ENCODE peak calls at places on chromosomes 11 and 22, in five cellular contexts. T is A549, W is left ventricle myocardium inferior, N is heart right ventricle, A is RWPE1. E is an unnamed sample.

GRCh38 chr11:26137651-26138050 is 194.3 kb upstream of the ANO3 start:
- DNase-seq in T (no peak), W (no peak), N (no peak), A (no peak), E (no peak)

GRCh38 chr11:114447892-114448291 is 8.6 kb downstream of the REXO2 start:
- DNase-seq in T (no peak), W (no peak), N (no peak), A (no peak), E (no peak)

GRCh38 chr22:35072939-35073338 is 7.0 kb downstream of the ISX start:
- DNase-seq in T (no peak), W (no peak), N (no peak), A (peak), E (no peak)

GRCh38 chr22:49629586-49630447 is 197.9 kb downstream of the BRD1 start:
- DNase-seq in T (no peak), W (no peak), N (no peak), A (no peak), E (no peak)

GRCh38 chr22:49934144-49934890 is 15.9 kb downstream of the CRELD2 start:
- DNase-seq in T (no peak), W (peak), N (peak), A (no peak), E (no peak)

GRCh38 chr22:22669093-22669492 is 24.7 kb downstream of the GGTLC2 start:
- DNase-seq in T (no peak), W (no peak), N (no peak), A (no peak), E (no peak)

GRCh38 chr11:65426839-65427690 is 4.5 kb downstream of the NEAT1 start:
- DNase-seq in T (peak), W (peak), N (no peak), A (no peak), E (peak)

GRCh38 chr11:61757213-61757862 is 4.9 kb downstream of the MYRF start:
- DNase-seq in T (no peak), W (no peak), N (no peak), A (no peak), E (no peak)

GRCh38 chr11:61587951-61588695 is 7.2 kb upstream of the SYT7 start:
- DNase-seq in T (peak), W (peak), N (peak), A (peak), E (no peak)

GRCh38 chr22:45478108-45478771 is 24.4 kb upstream of the FBLN1 start:
- DNase-seq in T (peak), W (no peak), N (no peak), A (peak), E (no peak)

GRCh38 chr22:23261900-23262450 is 81.7 kb downstream of the BCR start:
- DNase-seq in T (no peak), W (no peak), N (no peak), A (no peak), E (no peak)

GRCh38 chr22:37569921-37570660 is 9.8 kb downstream of the LGALS2 start:
- DNase-seq in T (no peak), W (no peak), N (peak), A (no peak), E (no peak)

GRCh38 chr11:35781342-35782171 is 119.0 kb downstream of the TRIM44 start:
- DNase-seq in T (peak), W (no peak), N (no peak), A (peak), E (no peak)

GRCh38 chr11:19577849-19578619 is 134.6 kb upstream of the NAV2 start:
- DNase-seq in T (no peak), W (peak), N (peak), A (no peak), E (no peak)

GRCh38 chr11:7486731-7487130 is 1.4 kb downstream of the OLFML1 start:
- DNase-seq in T (no peak), W (no peak), N (peak), A (no peak), E (no peak)

GRCh38 chr11:63598556-63598955 is 15.7 kb downstream of the PLAAT3 start:
- DNase-seq in T (no peak), W (no peak), N (no peak), A (no peak), E (no peak)
- H3K27ac ChIP-seq in T (no peak), W (no peak), N (no peak), A (no peak), E (peak)

GRCh38 chr11:13118194-13118593 is 109.1 kb downstream of the RASSF10 start:
- DNase-seq in T (peak), W (no peak), N (no peak), A (peak), E (no peak)

GRCh38 chr11:13119361-13119760 is 110.2 kb downstream of the RASSF10 start:
- DNase-seq in T (no peak), W (no peak), N (no peak), A (no peak), E (no peak)

GRCh38 chr11:13118691-13119090 is 109.6 kb downstream of the RASSF10 start:
- DNase-seq in T (no peak), W (no peak), N (no peak), A (no peak), E (no peak)

GRCh38 chr11:13119928-13120520 is 110.9 kb downstream of the RASSF10 start:
- DNase-seq in T (no peak), W (no peak), N (no peak), A (no peak), E (no peak)

DNA sequence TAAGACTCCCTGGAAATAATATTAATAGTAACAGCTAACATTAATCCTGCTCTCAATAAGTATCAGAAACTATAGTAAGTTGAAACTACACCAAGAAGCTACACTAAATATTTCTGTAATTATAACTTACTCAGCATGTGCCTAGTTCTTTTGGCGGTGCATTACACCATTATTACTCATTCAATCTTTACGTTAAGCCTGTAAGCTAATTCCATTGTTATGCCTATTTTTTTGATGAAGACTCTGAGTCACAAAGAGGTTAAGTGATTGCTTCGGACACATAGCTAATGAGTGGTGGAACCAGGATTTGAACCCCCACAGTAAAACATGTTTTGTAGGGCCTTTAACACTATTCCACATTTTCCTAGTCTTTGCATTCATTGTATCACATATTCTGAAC is 111.6 kb downstream of the RASSF10 start:
- DNase-seq in T (no peak), W (no peak), N (no peak), A (peak), E (no peak)
- H3K27ac ChIP-seq in T (peak), W (no peak), N (no peak), A (no peak), E (no peak)

DNA sequence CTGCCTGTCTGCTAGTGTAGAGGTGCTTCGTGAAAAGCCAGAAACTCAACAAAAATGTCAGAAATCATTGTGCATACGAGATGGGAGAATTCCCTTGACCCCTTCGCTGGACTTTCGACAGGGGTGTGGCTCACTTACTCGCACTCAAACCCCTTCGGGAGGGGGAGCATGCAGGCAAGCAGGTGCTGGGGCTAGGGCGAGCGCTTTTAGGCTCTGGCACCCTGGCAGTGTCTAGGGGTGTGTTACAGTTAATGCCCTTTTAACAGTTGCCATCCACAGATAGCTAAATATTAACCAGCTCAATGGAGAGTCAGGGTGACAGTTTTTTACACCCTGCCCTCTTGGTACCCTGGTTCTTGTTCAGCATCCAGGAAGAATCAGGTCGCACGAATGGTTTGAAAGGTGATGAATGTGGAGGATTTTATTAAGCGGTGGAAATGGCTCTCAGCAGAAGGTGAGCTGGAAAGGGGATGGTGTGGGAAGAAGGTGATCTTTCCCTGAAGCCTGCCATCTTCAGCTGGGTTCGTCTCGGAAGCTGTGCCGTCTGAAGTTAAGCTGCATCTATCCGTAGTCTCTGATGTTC is 59.6 kb upstream of the SHANK2 start:
- DNase-seq in T (no peak), W (no peak), N (no peak), A (no peak), E (no peak)
- H3K27ac ChIP-seq in T (no peak), W (no peak), N (no peak), A (no peak), E (no peak)

DNA sequence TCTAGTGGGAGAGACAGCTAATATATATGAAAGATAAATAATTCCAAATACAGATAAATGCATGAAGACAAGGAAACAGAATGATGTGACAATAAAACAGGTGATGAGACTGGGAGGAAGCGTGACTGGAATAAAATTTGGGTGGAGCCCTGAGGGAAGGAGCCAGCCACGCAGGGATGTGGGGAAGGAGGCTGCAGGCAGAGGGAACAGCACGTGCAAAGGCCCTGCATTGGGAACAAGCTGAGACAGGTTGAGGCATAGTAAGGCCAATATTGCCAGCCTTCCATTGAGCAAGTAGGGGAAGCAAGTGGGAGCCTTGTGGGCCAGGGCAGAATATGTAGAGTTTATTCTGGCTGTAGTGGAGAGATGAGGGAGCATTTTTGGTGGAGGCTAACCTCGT is 107.5 kb upstream of the CRYBB3 start:
- DNase-seq in T (no peak), W (no peak), N (no peak), A (no peak), E (no peak)
- H3K27ac ChIP-seq in T (no peak), W (no peak), N (no peak), A (peak), E (no peak)

GRCh38 chr11:117989351-117990102 is 3.3 kb downstream of the IL10RA start:
- DNase-seq in T (no peak), W (no peak), N (no peak), A (no peak), E (no peak)
- H3K27ac ChIP-seq in T (no peak), W (peak), N (peak), A (no peak), E (peak)